ENCODE peak calls at places on chromosome 3, in eight cellular contexts. M is CD8-positive, alpha-beta memory T cell; A is body of pancreas; N is hepatocyte; Y is transverse colon; Q is IMR-90; B is PC-9; F is mammary epithelial cell. U is an unnamed sample.
A peak's percentile ranks its signal among the peaks of the same experiment; 100 is the strongest.

GRCh38 chr3:130354430-130354829 is 9.0 kb downstream of the COL6A5 start:
- DNase-seq in M (no peak), A (no peak), N (no peak), Y (no peak), Q (no peak), B (no peak), F (no peak), U (no peak)

GRCh38 chr3:58025824-58026579 is 17.8 kb downstream of the FLNB start:
- DNase-seq in M (no peak), A (peak; percentile 74), N (peak; percentile 75), Y (no peak), Q (peak; percentile 68), B (peak; percentile 51), F (no peak), U (peak; percentile 37)

GRCh38 chr3:50627407-50628051 is 10.6 kb downstream of the MAPKAPK3 start:
- DNase-seq in M (no peak), A (no peak), N (no peak), Y (no peak), Q (peak; percentile 69), B (peak; percentile 96), F (peak; percentile 91), U (peak; percentile 41)

GRCh38 chr3:49173116-49173791 is 1.9 kb downstream of the KLHDC8B start:
- DNase-seq in M (no peak), A (peak; percentile 49), N (peak; percentile 85), Y (peak; percentile 36), Q (no peak), B (no peak), F (no peak), U (no peak)

GRCh38 chr3:78765671-78766485 is 1001.9 kb downstream of the ROBO1 start:
- DNase-seq in M (no peak), A (no peak), N (no peak), Y (no peak), Q (no peak), B (no peak), F (no peak), U (no peak)

GRCh38 chr3:25849101-25849500 is 59.2 kb downstream of the OXSM start:
- DNase-seq in M (no peak), A (no peak), N (no peak), Y (no peak), Q (no peak), B (no peak), F (no peak), U (no peak)

GRCh38 chr3:69389520-69390248 is 3.8 kb upstream of the FRMD4B start:
- DNase-seq in M (no peak), A (no peak), N (no peak), Y (no peak), Q (no peak), B (peak; percentile 46), F (peak; percentile 76), U (no peak)

GRCh38 chr3:69914395-69914794 is 85.1 kb upstream of the SAMMSON start:
- DNase-seq in M (no peak), A (no peak), N (no peak), Y (no peak), Q (peak; percentile 16), B (peak; percentile 38), F (peak; percentile 91), U (no peak)

GRCh38 chr3:154304936-154305335 is 19.4 kb downstream of the DHX36 start:
- DNase-seq in M (no peak), A (no peak), N (no peak), Y (no peak), Q (no peak), B (no peak), F (no peak), U (no peak)

GRCh38 chr3:113514265-113514769 is 639 bp downstream of the SPICE1 start:
- DNase-seq in M (no peak), A (no peak), N (no peak), Y (no peak), Q (peak; percentile 12), B (no peak), F (no peak), U (no peak)

GRCh38 chr3:111989061-111989678 is 9.6 kb upstream of the TAGLN3 start:
- DNase-seq in M (no peak), A (no peak), N (peak; percentile 72), Y (no peak), Q (peak; percentile 80), B (peak; percentile 61), F (peak; percentile 55), U (no peak)

GRCh38 chr3:42500091-42500490 is 2.4 kb upstream of the VIPR1 start:
- DNase-seq in M (no peak), A (peak; percentile 4), N (no peak), Y (no peak), Q (no peak), B (no peak), F (no peak), U (no peak)
- H3K27me3 ChIP-seq in M (peaks cover 22% of the 10 kb centered on the region), A (no peaks in the 10 kb centered on the region), N (peaks cover 36% of the 10 kb centered on the region), Y (peaks cover 47% of the 10 kb centered on the region), Q (peaks cover 55% of the 10 kb centered on the region), B (no peaks in the 10 kb centered on the region), F (no peaks in the 10 kb centered on the region), U (peaks cover 32% of the 10 kb centered on the region)

DNA sequence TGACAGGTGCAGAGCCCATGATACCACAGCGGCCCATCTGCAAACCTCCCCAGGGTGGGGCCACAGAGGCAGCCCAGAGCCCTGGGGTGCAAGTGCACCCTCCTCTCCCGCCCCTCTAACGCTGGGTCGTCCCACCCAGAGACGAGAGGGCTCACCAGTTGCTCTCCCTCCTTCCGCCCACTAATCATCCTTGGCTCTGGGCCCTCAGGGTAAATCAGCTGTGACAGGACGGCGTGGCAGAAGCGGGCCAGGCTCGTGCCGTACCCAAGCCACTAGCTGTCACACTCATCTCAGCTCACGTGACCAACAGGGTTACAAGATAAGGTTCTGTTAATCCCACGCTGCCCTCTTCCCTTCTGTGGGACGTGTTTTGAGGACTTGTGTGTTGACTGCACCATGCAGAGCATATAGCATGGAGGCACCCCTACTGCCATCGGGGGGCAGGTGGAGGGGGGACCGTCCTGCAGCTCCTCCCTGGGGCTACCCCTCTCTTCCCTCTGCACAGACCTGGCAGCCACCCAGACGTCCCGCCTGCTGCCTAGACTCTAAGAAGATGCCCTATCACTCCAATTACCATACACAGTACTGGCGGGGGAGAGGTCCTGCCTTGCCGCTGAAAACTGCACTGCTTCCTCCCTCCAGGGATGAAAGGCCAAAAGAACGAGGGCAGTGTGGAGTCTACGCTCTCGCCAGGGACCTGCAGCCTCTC is 467 bp downstream of the TNK2 start:
- DNase-seq in M (peak; percentile 79), A (peak; percentile 56), N (peak; percentile 68), Y (peak; percentile 71), Q (no peak), B (peak; percentile 47), F (peak; percentile 52), U (peak; percentile 46)
- H3K4me3 ChIP-seq in M (peak overlapping the region; percentile 93), A (no peak overlapping the region), N (peak overlapping the region; percentile 88), Y (peak overlapping the region; percentile 82), Q (peak overlapping the region; percentile 81), B (peak overlapping the region; percentile 63), F (peak overlapping the region; percentile 79), U (peak overlapping the region; percentile 55)

GRCh38 chr3:13818919-13819318 is 61.0 kb downstream of the WNT7A start:
- DNase-seq in M (no peak), A (no peak), N (no peak), Y (no peak), Q (no peak), B (no peak), F (no peak), U (no peak)
- H3K27me3 ChIP-seq in M (no peaks in the 10 kb centered on the region), A (no peaks in the 10 kb centered on the region), N (no peaks in the 10 kb centered on the region), Y (no peaks in the 10 kb centered on the region), Q (no peaks in the 10 kb centered on the region), B (no peaks in the 10 kb centered on the region), F (no peaks in the 10 kb centered on the region), U (no peaks in the 10 kb centered on the region)

GRCh38 chr3:156678216-156678615 is 3.8 kb downstream of the TIPARP start:
- DNase-seq in M (no peak), A (no peak), N (no peak), Y (no peak), Q (no peak), B (no peak), F (no peak), U (no peak)
- H3K4me3 ChIP-seq in M (no peak overlapping the region), A (no peak overlapping the region), N (no peak overlapping the region), Y (no peak overlapping the region), Q (no peak overlapping the region), B (no peak overlapping the region), F (peak overlapping the region; percentile 76), U (no peak overlapping the region)

GRCh38 chr3:13522236-13522635 is 26.7 kb upstream of the FBLN2 start:
- DNase-seq in M (no peak), A (no peak), N (no peak), Y (no peak), Q (no peak), B (no peak), F (no peak), U (no peak)
- H3K27me3 ChIP-seq in M (no peaks in the 10 kb centered on the region), A (no peaks in the 10 kb centered on the region), N (no peaks in the 10 kb centered on the region), Y (no peaks in the 10 kb centered on the region), Q (peaks cover 2% of the 10 kb centered on the region), B (no peaks in the 10 kb centered on the region), F (no peaks in the 10 kb centered on the region), U (no peaks in the 10 kb centered on the region)

GRCh38 chr3:135487261-135487660 is 478.3 kb upstream of the PPP2R3A start:
- DNase-seq in M (no peak), A (no peak), N (no peak), Y (no peak), Q (no peak), B (no peak), F (no peak), U (no peak)
- H3K4me3 ChIP-seq in M (no peak overlapping the region), A (no peak overlapping the region), N (no peak overlapping the region), Y (no peak overlapping the region), Q (no peak overlapping the region), B (no peak overlapping the region), F (no peak overlapping the region), U (no peak overlapping the region)

DNA sequence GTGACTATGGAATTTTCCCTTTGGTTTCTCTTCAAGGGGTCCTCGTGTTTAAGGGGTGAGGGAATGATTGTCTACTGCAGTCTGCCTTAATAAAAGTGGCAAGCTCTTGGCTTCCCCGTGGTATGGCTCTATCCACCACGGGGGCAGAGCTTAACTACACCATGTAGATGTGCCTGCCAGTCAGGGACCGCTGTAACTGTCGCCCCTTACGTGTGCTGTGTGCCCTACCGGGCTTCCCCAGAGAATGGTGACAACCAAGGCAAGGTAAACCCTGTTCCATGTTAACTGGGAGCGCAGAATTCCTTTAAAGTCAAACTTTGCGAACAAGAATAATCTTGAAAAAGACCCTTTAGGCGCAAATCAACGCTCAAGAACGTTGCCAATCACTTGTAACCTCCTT is 966 bp upstream of the C3orf80 start:
- DNase-seq in M (no peak), A (no peak), N (no peak), Y (no peak), Q (no peak), B (no peak), F (no peak), U (no peak)
- H3K27me3 ChIP-seq in M (peaks cover 29% of the 10 kb centered on the region), A (no peaks in the 10 kb centered on the region), N (peaks cover 71% of the 10 kb centered on the region), Y (peaks cover 40% of the 10 kb centered on the region), Q (peaks cover 56% of the 10 kb centered on the region), B (peaks cover 8% of the 10 kb centered on the region), F (peaks cover 43% of the 10 kb centered on the region), U (peaks cover 9% of the 10 kb centered on the region)

U was measured in HAP-1.